ENCODE peak calls at places on chromosomes 11 and 22, in ten cellular contexts. P is lower leg skin; T is activated CD8-positive, alpha-beta T cell treated with anti-CD3 and anti-CD28 coated beads for 36 hours; C is heart right ventricle; G is endothelial cell; J is AG10803; X is dorsolateral prefrontal cortex; M is fibroblast of the aortic adventitia; E is keratinocyte; A is nephron progenitor cell. O is an unnamed sample.

GRCh38 chr22:36398602-36399472 is 11.1 kb upstream of the MYH9 start:
- DNase-seq in P (no peak), T (no peak), C (no peak), G (no peak), J (peak; percentile 75), X (no peak), M (peak; percentile 68), E (no peak), A (no peak), O (no peak)

GRCh38 chr22:38243007-38243775 is 29.6 kb downstream of the TMEM184B start:
- DNase-seq in P (no peak), T (no peak), C (no peak), G (no peak), J (peak; percentile 48), X (no peak), M (no peak), E (no peak), A (peak; percentile 46), O (no peak)

GRCh38 chr22:45868586-45869443 is 108.1 kb downstream of the WNT7B start:
- DNase-seq in P (no peak), T (no peak), C (no peak), G (no peak), J (no peak), X (peak; percentile 35), M (no peak), E (no peak), A (no peak), O (no peak)

GRCh38 chr11:119993732-119994131 is 144.2 kb downstream of the TRIM29 start:
- DNase-seq in P (peak; percentile 88), T (no peak), C (no peak), G (no peak), J (no peak), X (no peak), M (no peak), E (no peak), A (no peak), O (no peak)

GRCh38 chr11:28072321-28072720 is 35.6 kb downstream of the KIF18A start:
- DNase-seq in P (no peak), T (no peak), C (no peak), G (no peak), J (peak; percentile 14), X (no peak), M (peak; percentile 67), E (no peak), A (no peak), O (no peak)

GRCh38 chr11:61507012-61507768 is 1.4 kb upstream of the LRRC10B start:
- DNase-seq in P (no peak), T (no peak), C (no peak), G (no peak), J (no peak), X (no peak), M (no peak), E (no peak), A (no peak), O (no peak)

GRCh38 chr22:19849800-19850481 is 4.7 kb downstream of the GNB1L start:
- DNase-seq in P (no peak), T (no peak), C (no peak), G (no peak), J (no peak), X (no peak), M (no peak), E (no peak), A (no peak), O (no peak)

GRCh38 chr22:37675930-37676571 is 615 bp downstream of the LGALS1 start:
- DNase-seq in P (no peak), T (peak; percentile 58), C (peak; percentile 66), G (no peak), J (peak; percentile 28), X (no peak), M (no peak), E (no peak), A (no peak), O (no peak)

GRCh38 chr22:35312198-35313059 is 12.7 kb downstream of the TOM1 start:
- DNase-seq in P (peak; percentile 86), T (peak; percentile 26), C (no peak), G (no peak), J (peak; percentile 83), X (no peak), M (peak; percentile 54), E (no peak), A (no peak), O (peak; percentile 27)

GRCh38 chr11:32032478-32032877 is 58.4 kb upstream of the RCN1 start:
- DNase-seq in P (no peak), T (no peak), C (no peak), G (no peak), J (peak; percentile 18), X (no peak), M (peak; percentile 28), E (no peak), A (no peak), O (no peak)

GRCh38 chr22:30205281-30206115 is 41.1 kb downstream of the LIF start:
- DNase-seq in P (peak; percentile 94), T (no peak), C (peak; percentile 52), G (no peak), J (peak; percentile 98), X (no peak), M (peak; percentile 93), E (no peak), A (no peak), O (peak; percentile 17)

DNA sequence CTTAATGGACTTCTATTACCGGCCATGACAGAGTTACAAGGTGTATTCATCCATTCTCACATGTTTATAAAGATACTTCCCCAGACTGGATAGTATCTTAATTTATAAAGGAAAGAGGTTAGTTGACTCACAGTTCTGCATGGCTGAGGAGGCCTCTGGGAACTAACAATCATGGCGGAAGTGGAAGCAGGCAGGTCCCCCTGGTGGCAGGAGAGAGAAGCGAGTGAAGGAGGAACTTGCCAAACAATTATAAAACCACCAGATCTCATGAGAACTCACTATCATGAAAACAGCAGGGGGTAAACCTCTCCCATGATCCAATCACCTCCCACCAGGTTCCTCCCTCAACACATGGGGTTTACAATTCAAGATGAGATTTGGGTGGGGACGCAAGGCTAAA is 170.0 kb upstream of the PDGFD start:
- DNase-seq in P (no peak), T (peak; percentile 16), C (no peak), G (peak; percentile 12), J (no peak), X (no peak), M (no peak), E (no peak), A (no peak), O (no peak)
- TF ChIP-seq CTCF in P (no peak), T (peak; percentile 37), C (no peak), G (peak; percentile 58), J (peak; percentile 13), X (no peak), M (peak; percentile 41), E (peak; percentile 47), A (peak; percentile 33), O (no peak)

GRCh38 chr11:122793500-122793899 is 44.8 kb upstream of the CRTAM start:
- DNase-seq in P (no peak), T (no peak), C (no peak), G (no peak), J (no peak), X (no peak), M (no peak), E (no peak), A (no peak), O (no peak)

GRCh38 chr11:122797651-122798050 is 40.6 kb upstream of the CRTAM start:
- DNase-seq in P (no peak), T (no peak), C (no peak), G (no peak), J (peak; percentile 40), X (no peak), M (no peak), E (no peak), A (no peak), O (no peak)

GRCh38 chr11:122795281-122795680 is 43.0 kb upstream of the CRTAM start:
- DNase-seq in P (no peak), T (no peak), C (no peak), G (no peak), J (no peak), X (no peak), M (no peak), E (no peak), A (no peak), O (no peak)

GRCh38 chr11:122791836-122792235 is 46.5 kb upstream of the CRTAM start:
- DNase-seq in P (no peak), T (no peak), C (no peak), G (no peak), J (peak; percentile 44), X (peak; percentile 53), M (peak; percentile 67), E (no peak), A (no peak), O (no peak)

GRCh38 chr11:122796128-122796717 is 42.1 kb upstream of the CRTAM start:
- DNase-seq in P (no peak), T (peak; percentile 88), C (peak; percentile 44), G (peak; percentile 71), J (peak; percentile 24), X (no peak), M (peak; percentile 43), E (no peak), A (peak; percentile 62), O (peak; percentile 67)
- TF ChIP-seq CTCF in P (no peak), T (peak; percentile 95), C (peak; percentile 72), G (peak; percentile 90), J (peak; percentile 86), X (peak; percentile 52), M (peak; percentile 90), E (peak; percentile 97), A (peak; percentile 80), O (peak; percentile 85)

GRCh38 chr11:58902881-58903280 is 36.4 kb upstream of the GLYATL1 start:
- DNase-seq in P (no peak), T (no peak), C (no peak), G (no peak), J (no peak), X (no peak), M (no peak), E (no peak), A (no peak), O (no peak)

GRCh38 chr11:58905141-58905715 is 34.1 kb upstream of the GLYATL1 start:
- DNase-seq in P (no peak), T (no peak), C (peak; percentile 31), G (peak; percentile 53), J (peak; percentile 59), X (peak; percentile 53), M (peak; percentile 63), E (no peak), A (peak; percentile 62), O (peak; percentile 27)

GRCh38 chr11:58907780-58908179 is 31.5 kb upstream of the GLYATL1 start:
- DNase-seq in P (no peak), T (no peak), C (no peak), G (no peak), J (no peak), X (no peak), M (no peak), E (no peak), A (no peak), O (no peak)

GRCh38 chr11:58900479-58901420 is 38.5 kb upstream of the GLYATL1 start:
- DNase-seq in P (peak; percentile 92), T (peak; percentile 64), C (peak; percentile 64), G (peak; percentile 90), J (peak; percentile 63), X (peak; percentile 64), M (peak; percentile 81), E (peak; percentile 44), A (peak; percentile 86), O (peak; percentile 66)

GRCh38 chr11:58905716-58906547 is 33.4 kb upstream of the GLYATL1 start:
- DNase-seq in P (peak; percentile 87), T (no peak), C (peak; percentile 43), G (peak; percentile 68), J (peak; percentile 90), X (peak; percentile 64), M (peak; percentile 94), E (no peak), A (peak; percentile 82), O (no peak)
- TF ChIP-seq CTCF in P (no peak), T (no peak), C (peak; percentile 39), G (peak; percentile 44), J (peak; percentile 46), X (no peak), M (peak; percentile 70), E (peak; percentile 52), A (peak; percentile 39), O (no peak)

GRCh38 chr11:24575392-24575791 is 78.5 kb downstream of the LUZP2 start:
- DNase-seq in P (no peak), T (no peak), C (no peak), G (no peak), J (no peak), X (no peak), M (peak; percentile 92), E (no peak), A (no peak), O (no peak)
- TF ChIP-seq CTCF in P (no peak), T (no peak), C (no peak), G (no peak), J (no peak), X (no peak), M (no peak), E (no peak), A (no peak), O (no peak)